ENCODE peak calls at places on chromosome 7, in six cellular contexts. J is mucosa of descending colon, Z is transverse colon, O is PC-9, A is HuH-7.5, T is amygdala. L is an unnamed sample.

GRCh38 chr7:157499121-157499834 is 162.5 kb downstream of the DNAJB6 start:
- DNase-seq in J (no peak), Z (no peak), O (no peak), A (no peak), T (no peak), L (no peak)

GRCh38 chr7:15839415-15840100 is 153.1 kb upstream of the MEOX2 start:
- DNase-seq in J (no peak), Z (no peak), O (no peak), A (peak; percentile 8), T (no peak), L (no peak)

GRCh38 chr7:3109516-3109915 is 65.8 kb upstream of the CARD11 start:
- DNase-seq in J (no peak), Z (no peak), O (no peak), A (no peak), T (no peak), L (no peak)

GRCh38 chr7:76066716-76067503 is 19.0 kb downstream of the MDH2 start:
- DNase-seq in J (no peak), Z (no peak), O (no peak), A (no peak), T (no peak), L (no peak)

GRCh38 chr7:88302486-88302885 is 4.2 kb downstream of the STEAP4 start:
- DNase-seq in J (no peak), Z (no peak), O (no peak), A (no peak), T (no peak), L (no peak)

GRCh38 chr7:73901823-73902597 is 41.1 kb downstream of the TMEM270 start:
- DNase-seq in J (no peak), Z (no peak), O (no peak), A (no peak), T (no peak), L (no peak)

GRCh38 chr7:113731571-113731970 is 187.2 kb downstream of the PPP1R3A start:
- DNase-seq in J (no peak), Z (no peak), O (no peak), A (no peak), T (no peak), L (no peak)

GRCh38 chr7:151626422-151627115 is 106.9 kb upstream of the RHEB start:
- DNase-seq in J (peak; percentile 55), Z (peak; percentile 41), O (peak; percentile 37), A (no peak), T (no peak), L (no peak)

GRCh38 chr7:132155715-132156114 is 420.6 kb downstream of the PLXNA4 start:
- DNase-seq in J (no peak), Z (no peak), O (no peak), A (no peak), T (no peak), L (no peak)

GRCh38 chr7:73970801-73971229 is 57.2 kb upstream of the ELN start:
- DNase-seq in J (no peak), Z (no peak), O (no peak), A (no peak), T (no peak), L (no peak)

GRCh38 chr7:9981950-9982349 is 991.7 kb upstream of the PHF14 start:
- DNase-seq in J (no peak), Z (no peak), O (no peak), A (no peak), T (no peak), L (no peak)

GRCh38 chr7:46854958-46855473 is 726.9 kb downstream of the TNS3 start:
- DNase-seq in J (no peak), Z (no peak), O (no peak), A (no peak), T (no peak), L (no peak)

GRCh38 chr7:155612658-155613057 is 31.8 kb upstream of the RBM33 start:
- DNase-seq in J (no peak), Z (no peak), O (no peak), A (no peak), T (no peak), L (no peak)

GRCh38 chr7:85554294-85554877 is 367.5 kb upstream of the SEMA3D start:
- DNase-seq in J (peak; percentile 36), Z (no peak), O (peak; percentile 6), A (peak; percentile 2), T (no peak), L (peak; percentile 37)

GRCh38 chr7:124690840-124691239 is 74.8 kb downstream of the GPR37 start:
- DNase-seq in J (no peak), Z (no peak), O (no peak), A (no peak), T (no peak), L (no peak)

GRCh38 chr7:107712025-107712424 is 31.9 kb upstream of the CBLL1 start:
- DNase-seq in J (no peak), Z (no peak), O (no peak), A (no peak), T (no peak), L (no peak)

GRCh38 chr7:112143567-112143966 is 62.6 kb downstream of the DOCK4 start:
- DNase-seq in J (no peak), Z (no peak), O (no peak), A (no peak), T (no peak), L (no peak)

GRCh38 chr7:76129366-76129765 is 72.3 kb upstream of the SRRM3 start:
- DNase-seq in J (no peak), Z (no peak), O (no peak), A (no peak), T (no peak), L (no peak)

GRCh38 chr7:116271980-116272886 is 61.9 kb downstream of the TES start:
- DNase-seq in J (peak; percentile 21), Z (peak; percentile 21), O (peak; percentile 80), A (no peak), T (no peak), L (peak; percentile 85)

GRCh38 chr7:88929719-88930118 is 134.2 kb upstream of the TEX47 start:
- DNase-seq in J (no peak), Z (no peak), O (no peak), A (no peak), T (no peak), L (no peak)

GRCh38 chr7:51029586-51030230 is 247.0 kb upstream of the GRB10 start:
- DNase-seq in J (no peak), Z (no peak), O (no peak), A (no peak), T (no peak), L (no peak)

GRCh38 chr7:82141427-82141826 is 302.1 kb downstream of the CACNA2D1 start:
- DNase-seq in J (no peak), Z (no peak), O (no peak), A (no peak), T (no peak), L (no peak)

GRCh38 chr7:108570146-108570755 is 577 bp downstream of the DNAJB9 start:
- DNase-seq in J (peak; percentile 73), Z (peak; percentile 70), O (peak; percentile 48), A (peak; percentile 32), T (peak; percentile 52), L (peak; percentile 15)

GRCh38 chr7:127847641-127848040 is 183.6 kb downstream of the LRRC4 start:
- DNase-seq in J (peak; percentile 14), Z (no peak), O (no peak), A (no peak), T (no peak), L (no peak)